ENCODE peak calls at places on chromosomes 7 and 10, in six cellular contexts. A is A172; R is ureter; Y is GM10248; O is central memory CD4-positive, alpha-beta T cell; Z is NCI-H1436. N is an unnamed sample.

GRCh38 chr7:102456327-102456726 is 8.3 kb downstream of the ALKBH4 start:
- DNase-seq in Z (no peak), O (no peak), Y (no peak), R (no peak), A (peak), N (no peak)

GRCh38 chr10:30816812-30817193 is 187.2 kb upstream of the LYZL2 start:
- DNase-seq in Y (no peak), Z (no peak), O (no peak), R (no peak), A (no peak), N (no peak)

GRCh38 chr7:100552532-100552931 is 13.5 kb downstream of the AGFG2 start:
- DNase-seq in Y (no peak), A (no peak), Z (no peak), R (no peak), O (no peak), N (no peak)

GRCh38 chr10:61834519-61834918 is 67.0 kb upstream of the ARID5B start:
- DNase-seq in A (no peak), O (no peak), Z (no peak), R (no peak), Y (no peak), N (no peak)

GRCh38 chr7:28269700-28270361 is 89.2 kb upstream of the JAZF1 start:
- DNase-seq in Z (no peak), O (no peak), Y (peak), A (no peak), R (no peak), N (no peak)

GRCh38 chr10:70774810-70775678 is 10.1 kb downstream of the TBATA start:
- DNase-seq in A (no peak), Z (no peak), Y (peak), O (no peak), R (peak), N (no peak)

GRCh38 chr10:69472544-69472943 is 21.3 kb downstream of the TSPAN15 start:
- DNase-seq in Z (no peak), O (no peak), A (no peak), R (no peak), Y (no peak), N (no peak)

GRCh38 chr10:49595003-49595712 is 15.0 kb upstream of the SLC18A3 start:
- DNase-seq in A (no peak), Y (no peak), O (no peak), Z (no peak), R (no peak), N (no peak)

GRCh38 chr10:60140681-60141632 is 234.6 kb upstream of the CCDC6 start:
- DNase-seq in A (peak), Z (peak), O (no peak), R (peak), Y (no peak), N (no peak)

GRCh38 chr7:2237109-2237602 is 4.4 kb upstream of the MAD1L1 start:
- DNase-seq in O (no peak), Z (no peak), Y (peak), A (no peak), R (peak), N (peak)

GRCh38 chr10:33160151-33160550 is 174.3 kb downstream of the NRP1 start:
- DNase-seq in A (no peak), O (no peak), Z (no peak), Y (no peak), R (no peak), N (no peak)

GRCh38 chr7:106290319-106290718 is 5.5 kb upstream of the NAMPT start:
- DNase-seq in Y (no peak), R (no peak), O (no peak), A (no peak), Z (no peak), N (no peak)

GRCh38 chr10:62632071-62632809 is 172.3 kb upstream of the ADO start:
- DNase-seq in Y (peak), O (peak), Z (no peak), R (no peak), A (peak), N (no peak)

GRCh38 chr10:113162960-113163359 is 212.9 kb downstream of the TCF7L2 start:
- DNase-seq in O (no peak), A (no peak), Z (no peak), Y (no peak), R (no peak), N (no peak)